ENCODE peak calls at places on chromosomes 6 and 20, in eight cellular contexts. V, L, G, I, M, H, E and B are unnamed samples.

GRCh38 chr20:32354592-32355416 is 3.3 kb upstream of the ASXL1 start:
- DNase-seq in G (peak), V (no peak), M (peak), E (peak), L (no peak), H (no peak), I (no peak), B (peak)

GRCh38 chr20:47568019-47568418 is 66.3 kb downstream of the NCOA3 start:
- DNase-seq in E (no peak), L (no peak), M (peak), H (no peak), V (no peak), I (peak), G (peak), B (peak)

GRCh38 chr6:157607317-157608109 is 215.5 kb upstream of the SNX9 start:
- DNase-seq in G (peak), E (no peak), M (no peak), V (peak), I (no peak), L (no peak), H (no peak), B (peak)

GRCh38 chr6:119683022-119683421 is 333.5 kb upstream of the MAN1A1 start:
- DNase-seq in V (no peak), H (no peak), G (no peak), E (no peak), I (no peak), L (no peak), M (no peak), B (no peak)

GRCh38 chr6:147782302-147782701 is 273.8 kb downstream of the SAMD5 start:
- DNase-seq in E (peak), M (no peak), V (peak), I (no peak), G (peak), H (no peak), L (no peak), B (peak)

GRCh38 chr6:112910256-112910655 is 563.1 kb downstream of the RFPL4B start:
- DNase-seq in G (peak), L (no peak), E (no peak), V (no peak), H (no peak), M (peak), I (no peak), B (no peak)

GRCh38 chr20:48892049-48892470 is 29.5 kb upstream of the ARFGEF2 start:
- DNase-seq in E (peak), G (no peak), H (no peak), L (no peak), V (no peak), I (no peak), M (no peak), B (no peak)

GRCh38 chr20:46351357-46352058 is 43.2 kb upstream of the CDH22 start:
- DNase-seq in I (no peak), E (no peak), V (no peak), M (no peak), H (no peak), G (no peak), L (no peak), B (no peak)

GRCh38 chr20:50194831-50195523 is 4.3 kb downstream of the CEBPB start:
- DNase-seq in E (no peak), H (no peak), G (peak), V (peak), I (no peak), L (no peak), M (no peak), B (peak)

GRCh38 chr20:52192296-52193007 is 873 bp upstream of the ZFP64 start:
- DNase-seq in L (peak), G (no peak), I (peak), V (peak), H (peak), M (no peak), E (no peak), B (peak)

GRCh38 chr6:143872211-143872610 is 7.9 kb downstream of the ZC2HC1B start:
- DNase-seq in H (no peak), G (peak), M (peak), I (no peak), V (no peak), E (no peak), L (no peak), B (peak)

GRCh38 chr6:21616005-21616404 is 22.5 kb downstream of the SOX4 start:
- DNase-seq in E (no peak), H (no peak), M (no peak), G (no peak), L (no peak), I (no peak), V (no peak), B (no peak)

GRCh38 chr20:25118529-25118928 is 36.6 kb upstream of the VSX1 start:
- DNase-seq in L (no peak), H (no peak), I (no peak), G (no peak), M (no peak), V (no peak), E (no peak), B (no peak)

GRCh38 chr6:52136055-52136454 is 48.6 kb upstream of the PKHD1 start:
- DNase-seq in I (no peak), L (no peak), H (no peak), E (no peak), V (no peak), G (no peak), M (no peak), B (no peak)

GRCh38 chr20:43942661-43943285 is 28.1 kb downstream of the TOX2 start:
- DNase-seq in E (peak), M (peak), I (no peak), V (no peak), G (peak), L (no peak), H (no peak), B (peak)

GRCh38 chr6:31821301-31822037 is 6.1 kb upstream of the HSPA1B start:
- DNase-seq in H (peak), I (peak), V (peak), G (peak), L (peak), E (peak), M (peak), B (peak)

GRCh38 chr6:44010411-44011349 is 116.6 kb downstream of the MRPL14 start:
- DNase-seq in V (peak), G (peak), M (peak), I (peak), H (no peak), E (no peak), L (peak), B (peak)

GRCh38 chr6:38025431-38025830 is 205.9 kb downstream of the ZFAND3 start:
- DNase-seq in M (no peak), E (no peak), L (no peak), I (no peak), V (no peak), H (no peak), G (no peak), B (no peak)

GRCh38 chr6:25637946-25638345 is 14.1 kb upstream of the SCGN start:
- DNase-seq in G (no peak), I (peak), V (peak), L (no peak), E (no peak), H (no peak), M (no peak), B (no peak)

GRCh38 chr6:111918825-111919224 is 45.6 kb upstream of the FYN start:
- DNase-seq in H (no peak), G (peak), V (no peak), I (peak), M (peak), E (no peak), L (peak), B (peak)

GRCh38 chr6:27297857-27298730 is 14.0 kb downstream of the POM121L2 start:
- DNase-seq in E (peak), G (peak), H (no peak), V (peak), L (no peak), I (no peak), M (peak), B (peak)

GRCh38 chr6:5103250-5103649 is 18.1 kb downstream of the PPP1R3G start:
- DNase-seq in L (no peak), H (no peak), E (no peak), V (no peak), G (no peak), M (no peak), I (no peak), B (no peak)

GRCh38 chr6:143396497-143397228 is 53.8 kb downstream of the ADAT2 start:
- DNase-seq in V (no peak), G (peak), M (peak), L (no peak), H (no peak), I (peak), E (no peak), B (peak)

GRCh38 chr6:153947817-153948447 is 91.1 kb upstream of the OPRM1 start:
- DNase-seq in M (peak), E (peak), L (no peak), V (peak), G (peak), I (peak), H (no peak), B (peak)

GRCh38 chr6:35275417-35275816 is 15.9 kb downstream of the ZNF76 start:
- DNase-seq in L (no peak), G (peak), E (no peak), V (no peak), M (no peak), H (no peak), I (no peak), B (no peak)

GRCh38 chr6:145699462-145699861 is 35.9 kb downstream of the EPM2A start:
- DNase-seq in M (peak), L (no peak), H (no peak), G (peak), I (no peak), E (no peak), V (no peak), B (peak)

GRCh38 chr6:161138545-161139303 is 135.1 kb downstream of the AGPAT4 start:
- DNase-seq in V (peak), I (no peak), G (no peak), M (no peak), H (no peak), L (no peak), E (no peak), B (no peak)

GRCh38 chr6:157535354-157536217 is 154.6 kb downstream of the ZDHHC14 start:
- DNase-seq in G (peak), V (no peak), H (no peak), I (no peak), L (no peak), E (peak), M (peak), B (peak)

GRCh38 chr6:43812850-43813584 is 43.0 kb downstream of the VEGFA start:
- DNase-seq in I (peak), L (no peak), E (no peak), M (peak), H (peak), G (peak), V (no peak), B (no peak)

GRCh38 chr6:5325173-5325572 is 63.9 kb downstream of the FARS2 start:
- DNase-seq in E (no peak), H (no peak), M (no peak), I (no peak), G (no peak), L (no peak), V (no peak), B (no peak)

DNA sequence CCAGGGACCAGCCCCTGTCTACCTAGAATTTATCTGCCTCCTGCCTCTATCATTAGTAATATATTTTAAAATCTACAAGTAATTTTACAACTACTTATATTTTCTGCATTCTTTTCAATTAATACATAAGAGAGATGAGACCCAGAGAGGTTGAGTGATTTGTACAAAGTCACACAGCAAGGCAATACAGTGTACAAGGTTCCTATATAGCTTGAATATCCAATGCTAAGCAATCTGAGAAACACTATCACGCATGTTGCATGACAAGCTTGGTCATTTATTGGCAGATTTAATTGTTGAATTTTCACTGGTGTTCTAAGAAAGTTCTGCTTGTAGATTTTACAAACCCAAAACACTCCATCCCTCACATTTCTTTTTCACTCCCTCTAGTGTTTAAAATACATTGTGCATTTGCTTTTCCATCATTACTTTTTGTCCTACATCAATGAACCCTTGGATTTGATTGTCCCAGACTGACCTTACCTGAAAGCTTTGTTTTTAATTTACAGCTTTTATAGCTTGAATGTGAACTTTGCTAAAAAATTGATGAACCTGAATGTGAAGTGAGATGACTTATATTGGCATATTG is 520.9 kb upstream of the CITED2 start:
- DNase-seq in E (no peak), M (no peak), I (no peak), G (peak), V (no peak), H (no peak), L (no peak), B (peak)
- TF ChIP-seq CTCF in E (peak), M (peak), I (no peak), G (no peak), V (peak), H (no peak), L (peak), B (peak)

DNA sequence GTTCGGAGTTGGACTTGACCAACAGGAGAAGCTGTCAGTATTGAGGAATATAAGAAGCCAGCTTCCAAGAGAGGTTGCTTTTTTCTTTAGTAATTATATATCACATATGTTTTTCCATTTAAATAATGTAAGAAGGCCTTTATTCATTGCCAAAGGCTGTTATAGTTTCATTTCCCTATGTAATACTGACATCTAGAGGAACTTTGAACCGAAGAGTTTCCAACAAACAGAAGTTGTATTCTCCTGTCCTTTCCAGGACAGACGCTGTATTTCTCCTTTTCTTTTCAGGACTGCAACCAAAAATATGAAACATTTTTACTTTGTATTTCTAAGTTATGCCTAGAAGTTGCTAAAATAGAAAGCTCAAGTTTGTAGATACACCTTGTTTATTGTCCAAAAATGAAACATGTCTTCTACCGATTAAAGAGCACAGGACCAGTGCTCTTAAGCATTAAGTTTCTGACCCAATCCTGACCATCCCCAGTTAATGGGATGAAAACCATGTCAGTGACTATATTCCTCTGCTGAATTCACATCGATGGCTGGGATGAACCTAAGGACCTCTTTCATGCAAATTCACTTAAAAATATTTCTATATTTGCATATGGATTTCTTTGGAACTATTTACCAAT is 55.1 kb downstream of the MYLK4 start:
- DNase-seq in V (no peak), H (no peak), M (peak), L (no peak), G (peak), I (no peak), E (peak), B (peak)
- TF ChIP-seq CTCF in V (peak), H (no peak), M (peak), L (peak), G (peak), I (no peak), E (peak), B (peak)

DNA sequence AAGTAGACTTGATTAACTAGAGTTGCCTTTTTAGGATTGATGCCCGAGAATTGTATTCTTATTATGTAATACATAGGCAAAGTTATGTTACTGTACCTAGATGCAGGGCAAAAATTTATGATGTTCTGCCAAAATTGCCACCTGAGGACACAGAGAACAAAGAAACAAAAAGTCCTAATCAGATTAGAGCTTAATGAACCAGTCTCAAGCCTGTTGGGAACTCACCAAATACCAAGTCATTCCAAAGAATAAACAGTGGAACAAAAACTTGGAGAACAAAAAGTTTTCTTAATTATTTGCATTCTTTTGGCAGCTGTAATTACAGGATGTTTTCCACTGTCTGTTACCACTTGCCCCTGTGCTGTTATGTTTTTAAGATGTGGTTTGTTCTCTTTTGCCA is 154.7 kb upstream of the SGK1 start:
- DNase-seq in G (no peak), V (no peak), I (peak), E (no peak), H (no peak), M (no peak), L (no peak), B (no peak)
- TF ChIP-seq CTCF in G (no peak), V (no peak), I (no peak), E (no peak), H (no peak), M (no peak), L (no peak), B (no peak)

DNA sequence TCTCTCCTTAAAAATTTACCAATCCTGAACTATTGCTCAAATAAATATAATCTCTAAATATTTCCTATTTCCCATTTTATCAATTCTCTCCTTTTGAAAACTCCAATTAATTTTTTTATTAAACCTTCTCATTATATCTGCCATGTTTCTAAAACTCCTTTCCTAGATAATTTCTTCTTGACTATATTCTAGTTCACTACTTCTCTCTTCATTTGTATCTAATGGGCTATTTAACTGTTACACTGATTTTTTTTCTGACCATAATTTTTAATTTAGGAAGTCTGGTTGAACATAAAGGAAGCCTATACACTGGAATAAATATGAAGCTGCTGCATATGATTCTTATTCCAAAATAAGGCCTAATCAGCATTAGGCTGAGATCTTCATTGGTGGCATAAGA is 96.3 kb upstream of the PLN start:
- DNase-seq in V (no peak), H (no peak), G (no peak), I (no peak), L (no peak), M (no peak), E (no peak), B (no peak)
- TF ChIP-seq CTCF in V (no peak), H (no peak), G (no peak), I (no peak), L (no peak), M (no peak), E (no peak), B (no peak)

GRCh38 chr6:2450546-2450945 is 205.1 kb upstream of the GMDS start:
- DNase-seq in H (no peak), V (no peak), L (peak), G (peak), I (peak), E (peak), M (peak), B (no peak)
- TF ChIP-seq CTCF in H (no peak), V (no peak), L (peak), G (no peak), I (no peak), E (no peak), M (no peak), B (no peak)

DNA sequence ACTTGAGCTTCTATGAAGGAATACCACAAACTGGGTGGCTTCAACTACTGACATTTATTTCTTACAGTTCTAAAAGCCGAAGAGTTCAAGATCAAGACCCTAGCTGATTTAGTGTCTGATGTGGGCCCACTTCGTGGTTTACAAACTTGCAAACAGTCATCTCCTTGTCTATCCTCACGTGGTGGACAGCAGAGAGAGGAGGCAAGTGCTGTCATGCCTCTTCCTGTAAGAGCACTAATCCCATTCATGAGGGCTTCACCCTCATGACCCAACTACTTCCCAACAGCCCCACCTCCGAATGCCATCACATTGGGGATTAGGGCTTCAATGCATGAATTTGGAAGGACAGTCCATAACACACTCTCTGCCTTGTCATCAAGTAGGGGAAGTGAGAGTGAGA is 15.7 kb upstream of the ISM1 start:
- DNase-seq in G (no peak), V (no peak), M (no peak), L (no peak), I (no peak), E (no peak), H (no peak), B (no peak)
- TF ChIP-seq CTCF in G (no peak), V (no peak), M (no peak), L (no peak), I (no peak), E (no peak), H (no peak), B (no peak)